ENCODE peak calls at places on chromosome 16, in five cellular contexts. M is hepatocyte, W is lung, J is neural crest cell, H is choroid plexus epithelial cell. N is an unnamed sample.

GRCh38 chr16:81518439-81518757 is 73.8 kb downstream of the CMIP start:
- DNase-seq in J (no peak), H (no peak), W (no peak), M (no peak), N (no peak)

GRCh38 chr16:85153046-85153445 is 40.8 kb upstream of the CIBAR2 start:
- DNase-seq in W (no peak), M (no peak), J (no peak), H (no peak), N (no peak)

GRCh38 chr16:68062910-68063393 is 22.2 kb upstream of the NFATC3 start:
- DNase-seq in J (no peak), H (no peak), M (no peak), W (no peak), N (no peak)

GRCh38 chr16:1920727-1921155 is 2.5 kb upstream of the HS3ST6 start:
- DNase-seq in J (peak; percentile 53), M (peak; percentile 68), W (peak; percentile 40), H (peak; percentile 28), N (peak; percentile 74)

GRCh38 chr16:67241008-67241900 is 6.0 kb downstream of the FHOD1 start:
- DNase-seq in J (no peak), H (peak; percentile 73), M (peak; percentile 68), W (peak; percentile 87), N (peak; percentile 97)

GRCh38 chr16:24721830-24722238 is 7.6 kb upstream of the TNRC6A start:
- DNase-seq in W (no peak), H (no peak), J (no peak), M (no peak), N (no peak)

GRCh38 chr16:67888311-67888710 is 3.6 kb downstream of the NRN1L start:
- DNase-seq in W (no peak), M (no peak), J (no peak), H (no peak), N (no peak)

GRCh38 chr16:27234171-27234570 is 30.8 kb downstream of the KDM8 start:
- DNase-seq in W (no peak), M (no peak), H (no peak), J (no peak), N (no peak)

GRCh38 chr16:23847938-23848337 is 12.2 kb downstream of the PRKCB start:
- DNase-seq in J (no peak), M (no peak), W (no peak), H (no peak), N (no peak)

GRCh38 chr16:7408700-7409340 is 76.2 kb downstream of the RBFOX1 start:
- DNase-seq in J (no peak), M (no peak), W (no peak), H (no peak), N (peak; percentile 55)

GRCh38 chr16:19166500-19166899 is 1.5 kb upstream of the SYT17 start:
- DNase-seq in M (no peak), H (no peak), J (no peak), W (peak; percentile 80), N (no peak)

GRCh38 chr16:52649870-52650269 is 102.9 kb upstream of the TOX3 start:
- DNase-seq in M (no peak), W (no peak), H (no peak), J (no peak), N (no peak)

GRCh38 chr16:11175106-11175795 is 80.8 kb downstream of the SOCS1 start:
- DNase-seq in H (no peak), J (no peak), W (no peak), M (no peak), N (no peak)

GRCh38 chr16:54425068-54425467 is 138.5 kb upstream of the IRX3 start:
- DNase-seq in W (no peak), J (no peak), M (no peak), H (no peak), N (no peak)

GRCh38 chr16:17301593-17302135 is 169.1 kb downstream of the XYLT1 start:
- DNase-seq in J (no peak), W (no peak), H (no peak), M (no peak), N (no peak)

GRCh38 chr16:67114793-67115192 is 5.1 kb downstream of the PHAF1 start:
- DNase-seq in H (no peak), M (no peak), W (no peak), J (no peak), N (no peak)

N was measured in islet precursor cell.